ENCODE peak calls at places on chromosomes 12 and 14, in nine cellular contexts. L is SK-N-SH, M is hippocampal formation, V is fibroblast of mammary gland, T is stomach, Y is nucleus accumbens, A is BJ, Z is progenitor cell of endocrine pancreas, E is left kidney. J is an unnamed sample.

GRCh38 chr14:77190977-77191376 is 9.4 kb downstream of the TMEM63C start:
- DNase-seq in V (no peak), Y (no peak), L (peak; percentile 3), T (no peak), A (no peak), Z (no peak), E (no peak), M (no peak), J (no peak)

GRCh38 chr12:89731614-89732013 is 23.0 kb upstream of the ATP2B1 start:
- DNase-seq in M (no peak), T (no peak), A (no peak), Y (no peak), V (peak; percentile 92), E (no peak), L (no peak), Z (no peak), J (no peak)

GRCh38 chr12:112463478-112463877 is 44.7 kb downstream of the PTPN11 start:
- DNase-seq in E (no peak), M (no peak), L (no peak), V (no peak), A (no peak), T (no peak), Z (no peak), Y (no peak), J (no peak)

GRCh38 chr12:111102062-111102735 is 181.8 kb upstream of the MYL2 start:
- DNase-seq in Z (no peak), Y (no peak), M (no peak), A (no peak), L (no peak), V (no peak), E (no peak), T (no peak), J (no peak)

GRCh38 chr12:48583728-48584127 is 13.9 kb upstream of the LALBA start:
- DNase-seq in Y (no peak), Z (no peak), L (no peak), T (no peak), E (no peak), V (no peak), M (no peak), A (no peak), J (no peak)

GRCh38 chr12:121955258-121956040 is 37.1 kb downstream of the CFAP251 start:
- DNase-seq in Y (no peak), L (peak; percentile 41), T (no peak), V (peak; percentile 51), Z (no peak), E (no peak), M (no peak), A (no peak), J (no peak)

GRCh38 chr12:110649341-110649847 is 35.5 kb downstream of the TCTN1 start:
- DNase-seq in T (no peak), V (no peak), M (peak; percentile 25), A (no peak), L (peak; percentile 69), Z (no peak), E (peak; percentile 83), Y (peak; percentile 46), J (peak; percentile 47)

GRCh38 chr12:51896236-51896635 is 8.3 kb downstream of the ANKRD33 start:
- DNase-seq in T (no peak), A (no peak), V (no peak), Z (no peak), L (peak; percentile 10), M (no peak), Y (no peak), E (no peak), J (no peak)

GRCh38 chr14:104813286-104813685 is 12.4 kb downstream of the ZBTB42 start:
- DNase-seq in Y (no peak), L (no peak), Z (no peak), M (no peak), T (no peak), E (no peak), A (no peak), V (no peak), J (no peak)

GRCh38 chr12:128853321-128854197 is at the start of gene GLT1D1:
- DNase-seq in M (no peak), L (peak; percentile 84), E (peak; percentile 69), Y (no peak), T (no peak), A (no peak), Z (peak; percentile 17), V (no peak), J (no peak)

GRCh38 chr12:24950231-24950834 is 1.4 kb upstream of the BCAT1 start:
- DNase-seq in E (no peak), M (no peak), L (no peak), A (no peak), V (no peak), Y (no peak), Z (no peak), T (no peak), J (no peak)

GRCh38 chr12:112965643-112966042 is 12.7 kb upstream of the OAS2 start:
- DNase-seq in L (no peak), Y (no peak), V (no peak), E (no peak), Z (no peak), M (no peak), A (no peak), T (no peak), J (no peak)